ENCODE peak calls at places on chromosomes 11 and 22, in six cellular contexts. One of them, this sample, is unnamed.

GRCh38 chr22:26690654-26691376 is 33.4 kb downstream of the MIAT start:
- ATAC-seq in HCT116: no peak
- ATAC-seq in activated CD8-positive, alpha-beta T cell treated with anti-CD3 and anti-CD28 coated beads, Interleukin-2, amount 10 ng/mL, durations not matched to agents 7 days and 5 days: peak
- ATAC-seq in A549: no peak
- ATAC-seq in Right ventricle myocardium inferior: no peak
- ATAC-seq in HepG2: no peak
- ATAC-seq in this sample: no peak

GRCh38 chr22:46619240-46619829 is 851 bp upstream of the GRAMD4 start:
- ATAC-seq in HCT116: no peak
- ATAC-seq in activated CD8-positive, alpha-beta T cell treated with anti-CD3 and anti-CD28 coated beads, Interleukin-2, amount 10 ng/mL, durations not matched to agents 7 days and 5 days: no peak
- ATAC-seq in A549: no peak
- ATAC-seq in Right ventricle myocardium inferior: peak
- ATAC-seq in HepG2: no peak
- ATAC-seq in this sample: no peak

GRCh38 chr11:33515347-33515746 is 185.3 kb downstream of the C11orf91 start:
- ATAC-seq in HCT116: no peak
- ATAC-seq in activated CD8-positive, alpha-beta T cell treated with anti-CD3 and anti-CD28 coated beads, Interleukin-2, amount 10 ng/mL, durations not matched to agents 7 days and 5 days: no peak
- ATAC-seq in A549: no peak
- ATAC-seq in Right ventricle myocardium inferior: no peak
- ATAC-seq in HepG2: no peak
- ATAC-seq in this sample: no peak

GRCh38 chr22:28718044-28718443 is 23.6 kb downstream of the CHEK2 start:
- ATAC-seq in HCT116: no peak
- ATAC-seq in activated CD8-positive, alpha-beta T cell treated with anti-CD3 and anti-CD28 coated beads, Interleukin-2, amount 10 ng/mL, durations not matched to agents 7 days and 5 days: no peak
- ATAC-seq in A549: no peak
- ATAC-seq in Right ventricle myocardium inferior: no peak
- ATAC-seq in HepG2: no peak
- ATAC-seq in this sample: no peak

GRCh38 chr11:11237433-11237832 is 115.6 kb downstream of the CSNK2A3 start:
- ATAC-seq in HCT116: no peak
- ATAC-seq in activated CD8-positive, alpha-beta T cell treated with anti-CD3 and anti-CD28 coated beads, Interleukin-2, amount 10 ng/mL, durations not matched to agents 7 days and 5 days: no peak
- ATAC-seq in A549: no peak
- ATAC-seq in Right ventricle myocardium inferior: no peak
- ATAC-seq in HepG2: no peak
- ATAC-seq in this sample: no peak

GRCh38 chr11:89737116-89737515 is 27.0 kb downstream of the TRIM77 start:
- ATAC-seq in HCT116: no peak
- ATAC-seq in activated CD8-positive, alpha-beta T cell treated with anti-CD3 and anti-CD28 coated beads, Interleukin-2, amount 10 ng/mL, durations not matched to agents 7 days and 5 days: no peak
- ATAC-seq in A549: no peak
- ATAC-seq in Right ventricle myocardium inferior: no peak
- ATAC-seq in HepG2: no peak
- ATAC-seq in this sample: no peak

GRCh38 chr22:38863531-38864131 is 8.4 kb downstream of the CBX6 start:
- ATAC-seq in HCT116: no peak
- ATAC-seq in activated CD8-positive, alpha-beta T cell treated with anti-CD3 and anti-CD28 coated beads, Interleukin-2, amount 10 ng/mL, durations not matched to agents 7 days and 5 days: no peak
- ATAC-seq in A549: no peak
- ATAC-seq in Right ventricle myocardium inferior: no peak
- ATAC-seq in HepG2: no peak
- ATAC-seq in this sample: no peak

GRCh38 chr11:36192723-36193619 is 96.3 kb downstream of the COMMD9 start:
- ATAC-seq in HCT116: no peak
- ATAC-seq in activated CD8-positive, alpha-beta T cell treated with anti-CD3 and anti-CD28 coated beads, Interleukin-2, amount 10 ng/mL, durations not matched to agents 7 days and 5 days: no peak
- ATAC-seq in A549: no peak
- ATAC-seq in Right ventricle myocardium inferior: no peak
- ATAC-seq in HepG2: no peak
- ATAC-seq in this sample: no peak

GRCh38 chr22:17117890-17118289 is 3.3 kb downstream of the TMEM121B start:
- ATAC-seq in HCT116: no peak
- ATAC-seq in activated CD8-positive, alpha-beta T cell treated with anti-CD3 and anti-CD28 coated beads, Interleukin-2, amount 10 ng/mL, durations not matched to agents 7 days and 5 days: peak
- ATAC-seq in A549: no peak
- ATAC-seq in Right ventricle myocardium inferior: no peak
- ATAC-seq in HepG2: no peak
- ATAC-seq in this sample: no peak

GRCh38 chr11:15199693-15200092 is 85.0 kb downstream of the INSC start:
- ATAC-seq in HCT116: no peak
- ATAC-seq in activated CD8-positive, alpha-beta T cell treated with anti-CD3 and anti-CD28 coated beads, Interleukin-2, amount 10 ng/mL, durations not matched to agents 7 days and 5 days: no peak
- ATAC-seq in A549: no peak
- ATAC-seq in Right ventricle myocardium inferior: peak
- ATAC-seq in HepG2: no peak
- ATAC-seq in this sample: no peak

GRCh38 chr11:117226388-117227385 is 5.2 kb downstream of the PCSK7 start:
- ATAC-seq in HCT116: peak
- ATAC-seq in activated CD8-positive, alpha-beta T cell treated with anti-CD3 and anti-CD28 coated beads, Interleukin-2, amount 10 ng/mL, durations not matched to agents 7 days and 5 days: peak
- ATAC-seq in A549: peak
- ATAC-seq in Right ventricle myocardium inferior: peak
- ATAC-seq in HepG2: peak
- ATAC-seq in this sample: peak

GRCh38 chr11:57792870-57793269 is 31.3 kb downstream of the CTNND1 start:
- ATAC-seq in HCT116: peak
- ATAC-seq in activated CD8-positive, alpha-beta T cell treated with anti-CD3 and anti-CD28 coated beads, Interleukin-2, amount 10 ng/mL, durations not matched to agents 7 days and 5 days: no peak
- ATAC-seq in A549: no peak
- ATAC-seq in Right ventricle myocardium inferior: peak
- ATAC-seq in HepG2: no peak
- ATAC-seq in this sample: peak

GRCh38 chr22:21755855-21756284 is 20.3 kb upstream of the YPEL1 start:
- ATAC-seq in HCT116: no peak
- ATAC-seq in activated CD8-positive, alpha-beta T cell treated with anti-CD3 and anti-CD28 coated beads, Interleukin-2, amount 10 ng/mL, durations not matched to agents 7 days and 5 days: no peak
- ATAC-seq in A549: no peak
- ATAC-seq in Right ventricle myocardium inferior: no peak
- ATAC-seq in HepG2: no peak
- ATAC-seq in this sample: no peak

GRCh38 chr11:72869845-72870244 is 55.6 kb downstream of the ATG16L2 start:
- ATAC-seq in HCT116: no peak
- ATAC-seq in activated CD8-positive, alpha-beta T cell treated with anti-CD3 and anti-CD28 coated beads, Interleukin-2, amount 10 ng/mL, durations not matched to agents 7 days and 5 days: no peak
- ATAC-seq in A549: no peak
- ATAC-seq in Right ventricle myocardium inferior: no peak
- ATAC-seq in HepG2: no peak
- ATAC-seq in this sample: no peak

GRCh38 chr11:3086114-3086513 is 28.9 kb upstream of the CARS1 start:
- ATAC-seq in HCT116: no peak
- ATAC-seq in activated CD8-positive, alpha-beta T cell treated with anti-CD3 and anti-CD28 coated beads, Interleukin-2, amount 10 ng/mL, durations not matched to agents 7 days and 5 days: no peak
- ATAC-seq in A549: no peak
- ATAC-seq in Right ventricle myocardium inferior: no peak
- ATAC-seq in HepG2: no peak
- ATAC-seq in this sample: peak

GRCh38 chr11:70073881-70074371 is 4.2 kb upstream of the ANO1 start:
- ATAC-seq in HCT116: no peak
- ATAC-seq in activated CD8-positive, alpha-beta T cell treated with anti-CD3 and anti-CD28 coated beads, Interleukin-2, amount 10 ng/mL, durations not matched to agents 7 days and 5 days: no peak
- ATAC-seq in A549: no peak
- ATAC-seq in Right ventricle myocardium inferior: no peak
- ATAC-seq in HepG2: no peak
- ATAC-seq in this sample: peak

GRCh38 chr11:22208151-22208858 is 15.4 kb downstream of the ANO5 start:
- ATAC-seq in HCT116: no peak
- ATAC-seq in activated CD8-positive, alpha-beta T cell treated with anti-CD3 and anti-CD28 coated beads, Interleukin-2, amount 10 ng/mL, durations not matched to agents 7 days and 5 days: no peak
- ATAC-seq in A549: no peak
- ATAC-seq in Right ventricle myocardium inferior: peak
- ATAC-seq in HepG2: no peak
- ATAC-seq in this sample: no peak

GRCh38 chr11:27705873-27706820 is 5.9 kb upstream of the BDNF start:
- ATAC-seq in HCT116: peak
- ATAC-seq in activated CD8-positive, alpha-beta T cell treated with anti-CD3 and anti-CD28 coated beads, Interleukin-2, amount 10 ng/mL, durations not matched to agents 7 days and 5 days: no peak
- ATAC-seq in A549: no peak
- ATAC-seq in Right ventricle myocardium inferior: no peak
- ATAC-seq in HepG2: peak
- ATAC-seq in this sample: no peak

GRCh38 chr11:3147257-3147619 is 17.9 kb downstream of the OSBPL5 start:
- ATAC-seq in HCT116: no peak
- ATAC-seq in activated CD8-positive, alpha-beta T cell treated with anti-CD3 and anti-CD28 coated beads, Interleukin-2, amount 10 ng/mL, durations not matched to agents 7 days and 5 days: no peak
- ATAC-seq in A549: no peak
- ATAC-seq in Right ventricle myocardium inferior: peak
- ATAC-seq in HepG2: peak
- ATAC-seq in this sample: no peak

GRCh38 chr11:44916797-44917196 is 33.9 kb downstream of the TP53I11 start:
- ATAC-seq in HCT116: no peak
- ATAC-seq in activated CD8-positive, alpha-beta T cell treated with anti-CD3 and anti-CD28 coated beads, Interleukin-2, amount 10 ng/mL, durations not matched to agents 7 days and 5 days: no peak
- ATAC-seq in A549: no peak
- ATAC-seq in Right ventricle myocardium inferior: peak
- ATAC-seq in HepG2: no peak
- ATAC-seq in this sample: no peak

GRCh38 chr11:44777537-44778199 is 50.9 kb downstream of the TSPAN18 start:
- ATAC-seq in HCT116: no peak
- ATAC-seq in activated CD8-positive, alpha-beta T cell treated with anti-CD3 and anti-CD28 coated beads, Interleukin-2, amount 10 ng/mL, durations not matched to agents 7 days and 5 days: no peak
- ATAC-seq in A549: no peak
- ATAC-seq in Right ventricle myocardium inferior: no peak
- ATAC-seq in HepG2: no peak
- ATAC-seq in this sample: no peak

GRCh38 chr22:46803031-46803880 is 40.8 kb downstream of the TBC1D22A start:
- ATAC-seq in HCT116: peak
- ATAC-seq in activated CD8-positive, alpha-beta T cell treated with anti-CD3 and anti-CD28 coated beads, Interleukin-2, amount 10 ng/mL, durations not matched to agents 7 days and 5 days: peak
- ATAC-seq in A549: peak
- ATAC-seq in Right ventricle myocardium inferior: peak
- ATAC-seq in HepG2: peak
- ATAC-seq in this sample: peak

GRCh38 chr11:87012089-87012488 is 25.6 kb upstream of the TMEM135 start:
- ATAC-seq in HCT116: no peak
- ATAC-seq in activated CD8-positive, alpha-beta T cell treated with anti-CD3 and anti-CD28 coated beads, Interleukin-2, amount 10 ng/mL, durations not matched to agents 7 days and 5 days: no peak
- ATAC-seq in A549: no peak
- ATAC-seq in Right ventricle myocardium inferior: no peak
- ATAC-seq in HepG2: peak
- ATAC-seq in this sample: no peak

GRCh38 chr11:41404109-41404508 is 55.3 kb downstream of the LRRC4C start:
- ATAC-seq in HCT116: no peak
- ATAC-seq in activated CD8-positive, alpha-beta T cell treated with anti-CD3 and anti-CD28 coated beads, Interleukin-2, amount 10 ng/mL, durations not matched to agents 7 days and 5 days: no peak
- ATAC-seq in A549: no peak
- ATAC-seq in Right ventricle myocardium inferior: no peak
- ATAC-seq in HepG2: no peak
- ATAC-seq in this sample: no peak

GRCh38 chr11:103939694-103940093 is 96.7 kb upstream of the DDI1 start:
- ATAC-seq in HCT116: no peak
- ATAC-seq in activated CD8-positive, alpha-beta T cell treated with anti-CD3 and anti-CD28 coated beads, Interleukin-2, amount 10 ng/mL, durations not matched to agents 7 days and 5 days: no peak
- ATAC-seq in A549: no peak
- ATAC-seq in Right ventricle myocardium inferior: no peak
- ATAC-seq in HepG2: no peak
- ATAC-seq in this sample: no peak

GRCh38 chr22:37032535-37033460 is 13.3 kb downstream of the MPST start:
- ATAC-seq in HCT116: peak
- ATAC-seq in activated CD8-positive, alpha-beta T cell treated with anti-CD3 and anti-CD28 coated beads, Interleukin-2, amount 10 ng/mL, durations not matched to agents 7 days and 5 days: no peak
- ATAC-seq in A549: peak
- ATAC-seq in Right ventricle myocardium inferior: peak
- ATAC-seq in HepG2: peak
- ATAC-seq in this sample: peak

GRCh38 chr22:36546092-36546804 is 17.3 kb upstream of the EIF3D start:
- ATAC-seq in HCT116: peak
- ATAC-seq in activated CD8-positive, alpha-beta T cell treated with anti-CD3 and anti-CD28 coated beads, Interleukin-2, amount 10 ng/mL, durations not matched to agents 7 days and 5 days: no peak
- ATAC-seq in A549: peak
- ATAC-seq in Right ventricle myocardium inferior: peak
- ATAC-seq in HepG2: peak
- ATAC-seq in this sample: no peak

GRCh38 chr22:43337385-43337784 is 5.8 kb downstream of the SCUBE1 start:
- ATAC-seq in HCT116: no peak
- ATAC-seq in activated CD8-positive, alpha-beta T cell treated with anti-CD3 and anti-CD28 coated beads, Interleukin-2, amount 10 ng/mL, durations not matched to agents 7 days and 5 days: no peak
- ATAC-seq in A549: no peak
- ATAC-seq in Right ventricle myocardium inferior: no peak
- ATAC-seq in HepG2: no peak
- ATAC-seq in this sample: no peak

GRCh38 chr22:23772315-23773246 is at the start of gene MMP11:
- ATAC-seq in HCT116: peak
- ATAC-seq in activated CD8-positive, alpha-beta T cell treated with anti-CD3 and anti-CD28 coated beads, Interleukin-2, amount 10 ng/mL, durations not matched to agents 7 days and 5 days: peak
- ATAC-seq in A549: no peak
- ATAC-seq in Right ventricle myocardium inferior: peak
- ATAC-seq in HepG2: peak
- ATAC-seq in this sample: peak

GRCh38 chr11:64444838-64445441 is 86.0 kb downstream of the RPS6KA4 start:
- ATAC-seq in HCT116: no peak
- ATAC-seq in activated CD8-positive, alpha-beta T cell treated with anti-CD3 and anti-CD28 coated beads, Interleukin-2, amount 10 ng/mL, durations not matched to agents 7 days and 5 days: no peak
- ATAC-seq in A549: no peak
- ATAC-seq in Right ventricle myocardium inferior: no peak
- ATAC-seq in HepG2: no peak
- ATAC-seq in this sample: no peak

GRCh38 chr22:49930596-49931412 is 12.4 kb downstream of the CRELD2 start:
- ATAC-seq in HCT116: peak
- ATAC-seq in activated CD8-positive, alpha-beta T cell treated with anti-CD3 and anti-CD28 coated beads, Interleukin-2, amount 10 ng/mL, durations not matched to agents 7 days and 5 days: no peak
- ATAC-seq in A549: peak
- ATAC-seq in Right ventricle myocardium inferior: peak
- ATAC-seq in HepG2: peak
- ATAC-seq in this sample: peak

GRCh38 chr11:11406652-11407051 is 53.6 kb upstream of the CSNK2A3 start:
- ATAC-seq in HCT116: no peak
- ATAC-seq in activated CD8-positive, alpha-beta T cell treated with anti-CD3 and anti-CD28 coated beads, Interleukin-2, amount 10 ng/mL, durations not matched to agents 7 days and 5 days: no peak
- ATAC-seq in A549: no peak
- ATAC-seq in Right ventricle myocardium inferior: peak
- ATAC-seq in HepG2: no peak
- ATAC-seq in this sample: no peak

GRCh38 chr11:16833026-16833425 is 94.6 kb downstream of the C11orf58 start:
- ATAC-seq in HCT116: no peak
- ATAC-seq in activated CD8-positive, alpha-beta T cell treated with anti-CD3 and anti-CD28 coated beads, Interleukin-2, amount 10 ng/mL, durations not matched to agents 7 days and 5 days: no peak
- ATAC-seq in A549: no peak
- ATAC-seq in Right ventricle myocardium inferior: no peak
- ATAC-seq in HepG2: no peak
- ATAC-seq in this sample: no peak

GRCh38 chr11:30225642-30226041 is 5.2 kb upstream of the FSHB start:
- ATAC-seq in HCT116: no peak
- ATAC-seq in activated CD8-positive, alpha-beta T cell treated with anti-CD3 and anti-CD28 coated beads, Interleukin-2, amount 10 ng/mL, durations not matched to agents 7 days and 5 days: no peak
- ATAC-seq in A549: no peak
- ATAC-seq in Right ventricle myocardium inferior: no peak
- ATAC-seq in HepG2: no peak
- ATAC-seq in this sample: no peak

GRCh38 chr11:110960167-110960566 is 247.9 kb upstream of the ARHGAP20 start:
- ATAC-seq in HCT116: no peak
- ATAC-seq in activated CD8-positive, alpha-beta T cell treated with anti-CD3 and anti-CD28 coated beads, Interleukin-2, amount 10 ng/mL, durations not matched to agents 7 days and 5 days: no peak
- ATAC-seq in A549: no peak
- ATAC-seq in Right ventricle myocardium inferior: no peak
- ATAC-seq in HepG2: peak
- ATAC-seq in this sample: no peak

GRCh38 chr11:25769287-25769686 is 562.6 kb upstream of the ANO3 start:
- ATAC-seq in HCT116: no peak
- ATAC-seq in activated CD8-positive, alpha-beta T cell treated with anti-CD3 and anti-CD28 coated beads, Interleukin-2, amount 10 ng/mL, durations not matched to agents 7 days and 5 days: no peak
- ATAC-seq in A549: no peak
- ATAC-seq in Right ventricle myocardium inferior: no peak
- ATAC-seq in HepG2: no peak
- ATAC-seq in this sample: no peak

GRCh38 chr11:128830290-128830813 is 36.7 kb downstream of the KCNJ1 start:
- ATAC-seq in HCT116: no peak
- ATAC-seq in activated CD8-positive, alpha-beta T cell treated with anti-CD3 and anti-CD28 coated beads, Interleukin-2, amount 10 ng/mL, durations not matched to agents 7 days and 5 days: peak
- ATAC-seq in A549: no peak
- ATAC-seq in Right ventricle myocardium inferior: no peak
- ATAC-seq in HepG2: no peak
- ATAC-seq in this sample: no peak

GRCh38 chr11:64275841-64276240 is 8.6 kb downstream of the BAD start:
- ATAC-seq in HCT116: no peak
- ATAC-seq in activated CD8-positive, alpha-beta T cell treated with anti-CD3 and anti-CD28 coated beads, Interleukin-2, amount 10 ng/mL, durations not matched to agents 7 days and 5 days: no peak
- ATAC-seq in A549: no peak
- ATAC-seq in Right ventricle myocardium inferior: no peak
- ATAC-seq in HepG2: no peak
- ATAC-seq in this sample: no peak

This sample was measured in esophagus mucosa.